ENCODE peak calls at places on chromosomes 11 and 22, in ten cellular contexts. One of them, this sample, is unnamed.

GRCh38 chr22:27602390-27602789 is 199.2 kb downstream of the MN1 start:
- DNase-seq in NCI-H345: no peak
- DNase-seq in activated CD8-positive, alpha-beta memory T cell treated with anti-CD3 and anti-CD28 coated beads, Interleukin-2, amount 10 ng/mL, durations not matched to agents 7 days and 5 days: no peak
- DNase-seq in activated CD4-positive, alpha-beta T cell treated with anti-CD3 and anti-CD28 coated beads for 48 hours: no peak
- DNase-seq in nucleus accumbens: no peak
- DNase-seq in germinal center: peak; percentile 26
- DNase-seq in osteocyte: no peak
- DNase-seq in stimulated activated CD4-positive, alpha-beta T cell treated with anti-CD3 and anti-CD28 coated beads, Interleukin-1b, Interleukin-23, amount 100 ng/mL, for 1 hour: no peak
- DNase-seq in neural progenitor cell: no peak
- DNase-seq in NCI-H1092: no peak
- DNase-seq in this sample: no peak

GRCh38 chr11:119590651-119591308 is 138.2 kb downstream of the NECTIN1 start:
- DNase-seq in NCI-H1092: no peak
- DNase-seq in neural progenitor cell: peak; percentile 58
- DNase-seq in germinal center: no peak
- DNase-seq in osteocyte: no peak
- DNase-seq in activated CD4-positive, alpha-beta T cell treated with anti-CD3 and anti-CD28 coated beads for 48 hours: no peak
- DNase-seq in stimulated activated CD4-positive, alpha-beta T cell treated with anti-CD3 and anti-CD28 coated beads, Interleukin-1b, Interleukin-23, amount 100 ng/mL, for 1 hour: no peak
- DNase-seq in nucleus accumbens: peak; percentile 83
- DNase-seq in activated CD8-positive, alpha-beta memory T cell treated with anti-CD3 and anti-CD28 coated beads, Interleukin-2, amount 10 ng/mL, durations not matched to agents 7 days and 5 days: no peak
- DNase-seq in NCI-H345: no peak
- DNase-seq in this sample: no peak

GRCh38 chr22:36344106-36344827 is 43.5 kb downstream of the MYH9 start:
- DNase-seq in NCI-H345: no peak
- DNase-seq in germinal center: no peak
- DNase-seq in osteocyte: no peak
- DNase-seq in stimulated activated CD4-positive, alpha-beta T cell treated with anti-CD3 and anti-CD28 coated beads, Interleukin-1b, Interleukin-23, amount 100 ng/mL, for 1 hour: no peak
- DNase-seq in NCI-H1092: no peak
- DNase-seq in neural progenitor cell: no peak
- DNase-seq in nucleus accumbens: peak; percentile 69
- DNase-seq in activated CD8-positive, alpha-beta memory T cell treated with anti-CD3 and anti-CD28 coated beads, Interleukin-2, amount 10 ng/mL, durations not matched to agents 7 days and 5 days: peak; percentile 66
- DNase-seq in activated CD4-positive, alpha-beta T cell treated with anti-CD3 and anti-CD28 coated beads for 48 hours: peak; percentile 82
- DNase-seq in this sample: peak; percentile 76

GRCh38 chr22:39383841-39384625 is 15.5 kb upstream of the TAB1 start:
- DNase-seq in activated CD8-positive, alpha-beta memory T cell treated with anti-CD3 and anti-CD28 coated beads, Interleukin-2, amount 10 ng/mL, durations not matched to agents 7 days and 5 days: no peak
- DNase-seq in neural progenitor cell: no peak
- DNase-seq in nucleus accumbens: no peak
- DNase-seq in osteocyte: no peak
- DNase-seq in NCI-H345: no peak
- DNase-seq in NCI-H1092: no peak
- DNase-seq in activated CD4-positive, alpha-beta T cell treated with anti-CD3 and anti-CD28 coated beads for 48 hours: no peak
- DNase-seq in stimulated activated CD4-positive, alpha-beta T cell treated with anti-CD3 and anti-CD28 coated beads, Interleukin-1b, Interleukin-23, amount 100 ng/mL, for 1 hour: no peak
- DNase-seq in germinal center: no peak
- DNase-seq in this sample: no peak

GRCh38 chr11:106012744-106013143 is 9.3 kb downstream of the MSANTD4 start:
- DNase-seq in NCI-H1092: no peak
- DNase-seq in nucleus accumbens: no peak
- DNase-seq in stimulated activated CD4-positive, alpha-beta T cell treated with anti-CD3 and anti-CD28 coated beads, Interleukin-1b, Interleukin-23, amount 100 ng/mL, for 1 hour: no peak
- DNase-seq in activated CD4-positive, alpha-beta T cell treated with anti-CD3 and anti-CD28 coated beads for 48 hours: no peak
- DNase-seq in NCI-H345: no peak
- DNase-seq in activated CD8-positive, alpha-beta memory T cell treated with anti-CD3 and anti-CD28 coated beads, Interleukin-2, amount 10 ng/mL, durations not matched to agents 7 days and 5 days: no peak
- DNase-seq in osteocyte: no peak
- DNase-seq in germinal center: no peak
- DNase-seq in neural progenitor cell: no peak
- DNase-seq in this sample: no peak

GRCh38 chr11:82927264-82927880 is 25.8 kb downstream of the DDIAS start:
- DNase-seq in osteocyte: no peak
- DNase-seq in neural progenitor cell: peak; percentile 61
- DNase-seq in NCI-H345: peak; percentile 52
- DNase-seq in activated CD4-positive, alpha-beta T cell treated with anti-CD3 and anti-CD28 coated beads for 48 hours: no peak
- DNase-seq in activated CD8-positive, alpha-beta memory T cell treated with anti-CD3 and anti-CD28 coated beads, Interleukin-2, amount 10 ng/mL, durations not matched to agents 7 days and 5 days: no peak
- DNase-seq in NCI-H1092: peak; percentile 3
- DNase-seq in stimulated activated CD4-positive, alpha-beta T cell treated with anti-CD3 and anti-CD28 coated beads, Interleukin-1b, Interleukin-23, amount 100 ng/mL, for 1 hour: peak; percentile 16
- DNase-seq in nucleus accumbens: no peak
- DNase-seq in germinal center: peak; percentile 56
- DNase-seq in this sample: no peak

GRCh38 chr11:97364047-97364446 is 974.2 kb downstream of the JRKL start:
- DNase-seq in stimulated activated CD4-positive, alpha-beta T cell treated with anti-CD3 and anti-CD28 coated beads, Interleukin-1b, Interleukin-23, amount 100 ng/mL, for 1 hour: no peak
- DNase-seq in activated CD4-positive, alpha-beta T cell treated with anti-CD3 and anti-CD28 coated beads for 48 hours: no peak
- DNase-seq in nucleus accumbens: no peak
- DNase-seq in osteocyte: no peak
- DNase-seq in NCI-H345: no peak
- DNase-seq in germinal center: no peak
- DNase-seq in neural progenitor cell: no peak
- DNase-seq in NCI-H1092: no peak
- DNase-seq in activated CD8-positive, alpha-beta memory T cell treated with anti-CD3 and anti-CD28 coated beads, Interleukin-2, amount 10 ng/mL, durations not matched to agents 7 days and 5 days: no peak
- DNase-seq in this sample: no peak

GRCh38 chr11:61695917-61696316 is 15.7 kb downstream of the DAGLA start:
- DNase-seq in stimulated activated CD4-positive, alpha-beta T cell treated with anti-CD3 and anti-CD28 coated beads, Interleukin-1b, Interleukin-23, amount 100 ng/mL, for 1 hour: peak; percentile 85
- DNase-seq in NCI-H1092: no peak
- DNase-seq in nucleus accumbens: peak; percentile 53
- DNase-seq in neural progenitor cell: no peak
- DNase-seq in NCI-H345: no peak
- DNase-seq in activated CD8-positive, alpha-beta memory T cell treated with anti-CD3 and anti-CD28 coated beads, Interleukin-2, amount 10 ng/mL, durations not matched to agents 7 days and 5 days: peak; percentile 93
- DNase-seq in germinal center: peak; percentile 40
- DNase-seq in activated CD4-positive, alpha-beta T cell treated with anti-CD3 and anti-CD28 coated beads for 48 hours: peak; percentile 96
- DNase-seq in osteocyte: no peak
- DNase-seq in this sample: peak; percentile 94

GRCh38 chr11:47248664-47249377 is at the start of gene ACP2:
- DNase-seq in activated CD4-positive, alpha-beta T cell treated with anti-CD3 and anti-CD28 coated beads for 48 hours: peak; percentile 92
- DNase-seq in NCI-H1092: peak; percentile 90
- DNase-seq in neural progenitor cell: peak; percentile 90
- DNase-seq in germinal center: peak; percentile 86
- DNase-seq in osteocyte: peak; percentile 94
- DNase-seq in stimulated activated CD4-positive, alpha-beta T cell treated with anti-CD3 and anti-CD28 coated beads, Interleukin-1b, Interleukin-23, amount 100 ng/mL, for 1 hour: peak; percentile 57
- DNase-seq in activated CD8-positive, alpha-beta memory T cell treated with anti-CD3 and anti-CD28 coated beads, Interleukin-2, amount 10 ng/mL, durations not matched to agents 7 days and 5 days: peak; percentile 93
- DNase-seq in nucleus accumbens: peak; percentile 91
- DNase-seq in NCI-H345: peak; percentile 94
- DNase-seq in this sample: peak; percentile 89

GRCh38 chr11:61793084-61793828 is 545 bp downstream of the FEN1 start:
- DNase-seq in neural progenitor cell: peak; percentile 50
- DNase-seq in activated CD8-positive, alpha-beta memory T cell treated with anti-CD3 and anti-CD28 coated beads, Interleukin-2, amount 10 ng/mL, durations not matched to agents 7 days and 5 days: no peak
- DNase-seq in stimulated activated CD4-positive, alpha-beta T cell treated with anti-CD3 and anti-CD28 coated beads, Interleukin-1b, Interleukin-23, amount 100 ng/mL, for 1 hour: no peak
- DNase-seq in nucleus accumbens: no peak
- DNase-seq in activated CD4-positive, alpha-beta T cell treated with anti-CD3 and anti-CD28 coated beads for 48 hours: peak; percentile 30
- DNase-seq in NCI-H1092: no peak
- DNase-seq in germinal center: no peak
- DNase-seq in NCI-H345: no peak
- DNase-seq in osteocyte: no peak
- DNase-seq in this sample: peak; percentile 23

GRCh38 chr11:76469141-76469540 is 24.3 kb downstream of the EMSY start:
- DNase-seq in germinal center: no peak
- DNase-seq in neural progenitor cell: no peak
- DNase-seq in stimulated activated CD4-positive, alpha-beta T cell treated with anti-CD3 and anti-CD28 coated beads, Interleukin-1b, Interleukin-23, amount 100 ng/mL, for 1 hour: no peak
- DNase-seq in osteocyte: no peak
- DNase-seq in NCI-H1092: no peak
- DNase-seq in NCI-H345: no peak
- DNase-seq in nucleus accumbens: no peak
- DNase-seq in activated CD8-positive, alpha-beta memory T cell treated with anti-CD3 and anti-CD28 coated beads, Interleukin-2, amount 10 ng/mL, durations not matched to agents 7 days and 5 days: no peak
- DNase-seq in activated CD4-positive, alpha-beta T cell treated with anti-CD3 and anti-CD28 coated beads for 48 hours: no peak
- DNase-seq in this sample: no peak